ENCODE peak calls at places on chromosomes 1 and 21, in six cellular contexts. S is Kasumi-1; Y is CD8-positive, alpha-beta T cell; G is 8988T; Q is activated effector memory CD4-positive, alpha-beta T cell treated with anti-CD3 and anti-CD28 coated beads, Interleukin-2, amount 50 U/mL, for 16 hours; N is activated CD4-positive, alpha-beta T cell treated with anti-CD3 and anti-CD28 coated beads, Interleukin-2, amount 50 U/mL, for 1 hour. C is an unnamed sample.

GRCh38 chr1:221856188-221857093 is 114.6 kb upstream of the DUSP10 start:
- DNase-seq in S (no peak), Y (no peak), G (no peak), Q (no peak), N (no peak), C (no peak)

GRCh38 chr1:177021741-177022140 is 142.8 kb downstream of the ASTN1 start:
- DNase-seq in S (no peak), Y (no peak), G (no peak), Q (no peak), N (no peak), C (no peak)

GRCh38 chr1:169588785-169589485 is 2.7 kb upstream of the F5 start:
- DNase-seq in S (no peak), Y (no peak), G (no peak), Q (no peak), N (no peak), C (no peak)

GRCh38 chr1:198529414-198529813 is 11.1 kb downstream of the ATP6V1G3 start:
- DNase-seq in S (no peak), Y (no peak), G (no peak), Q (no peak), N (no peak), C (no peak)

GRCh38 chr1:17098440-17099317 is 20.6 kb downstream of the PADI2 start:
- DNase-seq in S (no peak), Y (no peak), G (no peak), Q (no peak), N (no peak), C (no peak)

GRCh38 chr1:241269116-241269515 is 87.9 kb downstream of the RGS7 start:
- DNase-seq in S (no peak), Y (no peak), G (no peak), Q (no peak), N (no peak), C (no peak)

GRCh38 chr1:22794691-22795090 is 84.1 kb downstream of the EPHB2 start:
- DNase-seq in S (no peak), Y (no peak), G (no peak), Q (no peak), N (no peak), C (no peak)

GRCh38 chr1:184635347-184636155 is 119.1 kb downstream of the EDEM3 start:
- DNase-seq in S (no peak), Y (no peak), G (no peak), Q (no peak), N (no peak), C (no peak)

GRCh38 chr1:156513189-156513588 is 12.6 kb upstream of the MEF2D start:
- DNase-seq in S (no peak), Y (no peak), G (no peak), Q (no peak), N (no peak), C (no peak)

GRCh38 chr21:31354604-31355443 is 10.8 kb upstream of the TIAM1 start:
- DNase-seq in S (no peak), Y (peak; percentile 68), G (no peak), Q (peak; percentile 90), N (peak; percentile 58), C (peak; percentile 61)

C was measured in T-helper 17 cell.